ENCODE peak calls at places on chromosome 19, in four cellular contexts. One of them, this sample, is unnamed.

GRCh38 chr19:5804516-5805464 is at the start of gene NRTN:
- DNase-seq in H1: peak; percentile 77
- DNase-seq in SK-N-SH: peak; percentile 82
- DNase-seq in K562: peak; percentile 91
- DNase-seq in this sample: no peak

GRCh38 chr19:14381689-14382474 is 638 bp downstream of the ADGRE5 start:
- DNase-seq in SK-N-SH: no peak
- DNase-seq in H1: no peak
- DNase-seq in K562: peak; percentile 73
- DNase-seq in this sample: no peak

GRCh38 chr19:472005-472858 is 11.4 kb upstream of the SHC2 start:
- DNase-seq in SK-N-SH: no peak
- DNase-seq in K562: no peak
- DNase-seq in H1: no peak
- DNase-seq in this sample: no peak

GRCh38 chr19:16867211-16867610 is 21.6 kb upstream of the F2RL3 start:
- DNase-seq in H1: no peak
- DNase-seq in K562: no peak
- DNase-seq in SK-N-SH: no peak
- DNase-seq in this sample: no peak

GRCh38 chr19:19209372-19209771 is 2.4 kb upstream of the NCAN start:
- DNase-seq in K562: no peak
- DNase-seq in H1: no peak
- DNase-seq in SK-N-SH: no peak
- DNase-seq in this sample: no peak

GRCh38 chr19:3365447-3366103 is 808 bp upstream of the NFIC start:
- DNase-seq in K562: no peak
- DNase-seq in SK-N-SH: peak; percentile 82
- DNase-seq in H1: no peak
- DNase-seq in this sample: no peak

GRCh38 chr19:1935484-1936208 is 5.3 kb upstream of the CSNK1G2 start:
- DNase-seq in SK-N-SH: no peak
- DNase-seq in K562: peak; percentile 58
- DNase-seq in H1: no peak
- DNase-seq in this sample: no peak

GRCh38 chr19:18591735-18592385 is 3.3 kb downstream of the REX1BD start:
- DNase-seq in SK-N-SH: peak; percentile 71
- DNase-seq in K562: no peak
- DNase-seq in H1: no peak
- DNase-seq in this sample: no peak

GRCh38 chr19:34337747-34338146 is 27.2 kb upstream of the GPI start:
- DNase-seq in H1: no peak
- DNase-seq in K562: no peak
- DNase-seq in SK-N-SH: no peak
- DNase-seq in this sample: no peak

GRCh38 chr19:9078651-9079050 is 8.2 kb upstream of the OR1M1 start:
- DNase-seq in H1: no peak
- DNase-seq in K562: no peak
- DNase-seq in SK-N-SH: no peak
- DNase-seq in this sample: no peak

GRCh38 chr19:3276341-3276799 is 51.9 kb downstream of the CELF5 start:
- DNase-seq in K562: peak; percentile 84
- DNase-seq in H1: peak; percentile 94
- DNase-seq in SK-N-SH: peak; percentile 86
- DNase-seq in this sample: no peak

GRCh38 chr19:372306-372890 is 27.8 kb upstream of the MIER2 start:
- DNase-seq in H1: no peak
- DNase-seq in K562: no peak
- DNase-seq in SK-N-SH: peak; percentile 81
- DNase-seq in this sample: no peak

GRCh38 chr19:55638864-55639359 is 1.9 kb upstream of the ZNF580 start:
- DNase-seq in SK-N-SH: peak; percentile 52
- DNase-seq in K562: peak; percentile 36
- DNase-seq in H1: peak; percentile 72
- DNase-seq in this sample: no peak

GRCh38 chr19:3098515-3099346 is 4.6 kb downstream of the GNA11 start:
- DNase-seq in K562: no peak
- DNase-seq in SK-N-SH: no peak
- DNase-seq in H1: peak; percentile 44
- DNase-seq in this sample: no peak

DNA sequence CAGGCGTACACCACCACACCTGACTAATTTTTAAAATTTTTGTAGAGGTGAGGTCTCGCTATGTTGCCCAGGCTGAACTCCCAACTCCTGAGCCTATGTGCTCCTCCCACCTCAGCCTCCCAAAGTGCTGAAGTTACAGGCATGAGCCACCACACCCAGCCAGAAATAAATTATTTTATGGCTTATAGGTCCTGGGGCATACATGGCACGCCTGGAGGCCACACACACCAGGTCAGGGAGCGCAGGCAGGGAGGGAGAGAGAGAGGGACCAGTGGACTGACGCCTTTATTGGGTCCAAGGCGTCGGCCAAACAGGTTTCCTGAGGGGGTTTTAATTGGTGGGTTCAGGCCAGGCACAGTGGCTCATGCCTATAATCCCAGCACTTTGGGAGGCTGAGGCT is 6.8 kb downstream of the SPIB start:
- DNase-seq in SK-N-SH: no peak
- DNase-seq in K562: no peak
- DNase-seq in H1: no peak
- DNase-seq in this sample: no peak
- H3K4me2 ChIP-seq in SK-N-SH: no peak overlapping the region
- H3K4me2 ChIP-seq in K562: no peak overlapping the region
- H3K4me2 ChIP-seq in H1: no peak overlapping the region
- H3K4me2 ChIP-seq in this sample: no peak overlapping the region

GRCh38 chr19:48508729-48509310 is 2.8 kb downstream of the LMTK3 start:
- DNase-seq in H1: no peak
- DNase-seq in SK-N-SH: no peak
- DNase-seq in K562: no peak
- DNase-seq in this sample: no peak

GRCh38 chr19:48509467-48510194 is 2.0 kb downstream of the LMTK3 start:
- DNase-seq in K562: peak; percentile 76
- DNase-seq in SK-N-SH: no peak
- DNase-seq in H1: no peak
- DNase-seq in this sample: no peak

GRCh38 chr19:48502720-48503018 is 9.0 kb downstream of the LMTK3 start:
- DNase-seq in H1: no peak
- DNase-seq in K562: no peak
- DNase-seq in SK-N-SH: no peak
- DNase-seq in this sample: no peak

GRCh38 chr19:48507911-48508439 is 3.7 kb downstream of the LMTK3 start:
- DNase-seq in SK-N-SH: no peak
- DNase-seq in K562: no peak
- DNase-seq in H1: no peak
- DNase-seq in this sample: no peak

GRCh38 chr19:48506138-48506733 is 5.4 kb downstream of the LMTK3 start:
- DNase-seq in K562: peak; percentile 64
- DNase-seq in H1: no peak
- DNase-seq in SK-N-SH: peak; percentile 70
- DNase-seq in this sample: no peak
- TF ChIP-seq GABPA in K562: no peak
- TF ChIP-seq GABPA in H1: no peak
- TF ChIP-seq GABPA in SK-N-SH: no peak
- TF ChIP-seq GABPA in this sample: no peak

GRCh38 chr19:50510121-50510670 is 795 bp downstream of the JOSD2 start:
- DNase-seq in K562: no peak
- DNase-seq in H1: no peak
- DNase-seq in SK-N-SH: peak; percentile 76
- DNase-seq in this sample: no peak
- TF ChIP-seq NRF1 in K562: no peak
- TF ChIP-seq NRF1 in H1: no peak
- TF ChIP-seq NRF1 in SK-N-SH: no peak
- TF ChIP-seq NRF1 in this sample: no peak

GRCh38 chr19:39946532-39946931 is 12.1 kb upstream of the FCGBP start:
- DNase-seq in H1: no peak
- DNase-seq in K562: no peak
- DNase-seq in SK-N-SH: no peak
- DNase-seq in this sample: no peak

GRCh38 chr19:39941615-39942507 is 7.4 kb upstream of the FCGBP start:
- DNase-seq in K562: no peak
- DNase-seq in H1: no peak
- DNase-seq in SK-N-SH: no peak
- DNase-seq in this sample: peak; percentile 82

GRCh38 chr19:39941151-39941550 is 6.7 kb upstream of the FCGBP start:
- DNase-seq in H1: no peak
- DNase-seq in K562: no peak
- DNase-seq in SK-N-SH: no peak
- DNase-seq in this sample: no peak

GRCh38 chr19:39940221-39940833 is 5.9 kb upstream of the FCGBP start:
- DNase-seq in SK-N-SH: no peak
- DNase-seq in H1: no peak
- DNase-seq in K562: no peak
- DNase-seq in this sample: no peak

DNA sequence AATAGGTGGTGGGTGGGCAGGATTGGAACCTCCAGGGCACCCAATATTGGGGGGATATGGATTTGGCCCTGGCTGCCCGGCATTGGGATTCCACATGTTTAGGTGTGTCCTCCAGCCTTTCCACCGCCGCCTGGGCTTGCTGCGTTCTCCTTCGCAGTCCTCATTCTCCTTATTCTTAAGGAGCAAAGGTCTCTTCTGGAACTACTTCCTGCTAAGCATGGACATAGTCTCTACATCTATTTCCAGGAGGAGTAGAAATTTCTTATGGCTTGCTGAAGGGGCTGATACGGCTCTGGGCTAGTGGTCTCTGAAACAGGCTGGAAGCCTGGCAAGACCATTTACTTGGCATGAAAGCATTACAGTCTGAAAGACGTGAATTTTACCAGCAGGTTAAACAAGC is 9.2 kb upstream of the FCGBP start:
- DNase-seq in K562: no peak
- DNase-seq in H1: no peak
- DNase-seq in SK-N-SH: no peak
- DNase-seq in this sample: no peak
- H3K4me2 ChIP-seq in K562: no peak overlapping the region
- H3K4me2 ChIP-seq in H1: no peak overlapping the region
- H3K4me2 ChIP-seq in SK-N-SH: no peak overlapping the region
- H3K4me2 ChIP-seq in this sample: no peak overlapping the region

GRCh38 chr19:38266070-38266469 is 1.7 kb downstream of the SPINT2 start:
- DNase-seq in H1: no peak
- DNase-seq in SK-N-SH: no peak
- DNase-seq in K562: no peak
- DNase-seq in this sample: no peak
- TF ChIP-seq GABPA in H1: no peak
- TF ChIP-seq GABPA in SK-N-SH: no peak
- TF ChIP-seq GABPA in K562: no peak
- TF ChIP-seq GABPA in this sample: no peak

GRCh38 chr19:54430306-54431254 is 15.3 kb downstream of the TTYH1 start:
- DNase-seq in SK-N-SH: peak; percentile 86
- DNase-seq in H1: peak; percentile 94
- DNase-seq in K562: peak; percentile 81
- DNase-seq in this sample: no peak
- TF ChIP-seq NRF1 in SK-N-SH: no peak
- TF ChIP-seq NRF1 in H1: no peak
- TF ChIP-seq NRF1 in K562: no peak
- TF ChIP-seq NRF1 in this sample: no peak

DNA sequence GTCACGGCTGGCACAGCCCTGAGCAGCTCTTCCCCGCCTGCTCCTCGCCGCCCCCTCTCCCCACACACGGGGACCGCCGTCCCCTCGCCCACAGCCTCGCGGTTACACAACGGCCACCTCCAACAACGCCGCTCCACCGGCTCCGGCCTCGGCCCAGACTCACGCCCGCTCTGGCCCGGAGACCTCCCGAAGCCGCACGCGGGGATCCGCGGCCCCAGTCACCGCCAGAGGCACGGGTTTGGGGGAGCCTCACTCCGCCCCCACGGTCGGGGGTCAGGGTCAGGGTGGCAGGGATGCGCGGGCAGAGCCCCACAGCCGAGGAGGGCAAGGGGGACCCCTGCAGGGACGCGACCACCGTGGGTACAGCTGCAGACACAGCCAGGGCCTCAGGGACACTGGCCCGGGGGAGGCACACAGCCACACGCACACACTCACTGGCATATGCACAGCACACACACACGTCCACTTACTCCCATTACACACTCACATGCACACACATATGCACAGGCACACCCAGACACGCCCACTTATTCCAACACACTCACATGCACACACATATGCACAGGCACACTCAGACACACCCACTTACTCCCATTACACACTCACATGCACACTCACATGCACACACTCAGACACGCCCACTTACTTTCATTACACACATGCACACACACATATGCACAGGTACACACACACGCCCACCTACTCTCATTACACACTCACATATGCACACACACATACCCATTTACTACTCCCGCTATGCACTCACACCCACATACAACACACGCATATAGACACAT is 1.6 kb downstream of the TTYH1 start:
- DNase-seq in H1: no peak
- DNase-seq in K562: no peak
- DNase-seq in SK-N-SH: no peak
- DNase-seq in this sample: no peak
- H3K4me2 ChIP-seq in H1: peak overlapping the region; percentile 92
- H3K4me2 ChIP-seq in K562: no peak overlapping the region
- H3K4me2 ChIP-seq in SK-N-SH: no peak overlapping the region
- H3K4me2 ChIP-seq in this sample: no peak overlapping the region

GRCh38 chr19:44663996-44664395 is 7.3 kb upstream of the CEACAM19 start:
- DNase-seq in SK-N-SH: no peak
- DNase-seq in H1: no peak
- DNase-seq in K562: no peak
- DNase-seq in this sample: no peak
- TF ChIP-seq GABPA in SK-N-SH: no peak
- TF ChIP-seq GABPA in H1: no peak
- TF ChIP-seq GABPA in K562: no peak
- TF ChIP-seq GABPA in this sample: no peak

GRCh38 chr19:13143135-13143534 is 7.0 kb downstream of the STX10 start:
- DNase-seq in SK-N-SH: no peak
- DNase-seq in K562: no peak
- DNase-seq in H1: no peak
- DNase-seq in this sample: no peak
- TF ChIP-seq NRF1 in SK-N-SH: no peak
- TF ChIP-seq NRF1 in K562: no peak
- TF ChIP-seq NRF1 in H1: no peak
- TF ChIP-seq NRF1 in this sample: no peak

GRCh38 chr19:45577111-45577905 is 7.3 kb downstream of the OPA3 start:
- DNase-seq in SK-N-SH: no peak
- DNase-seq in K562: no peak
- DNase-seq in H1: no peak
- DNase-seq in this sample: no peak
- H3K4me2 ChIP-seq in SK-N-SH: peak overlapping the region; percentile 64
- H3K4me2 ChIP-seq in K562: peak overlapping the region; percentile 17
- H3K4me2 ChIP-seq in H1: peak overlapping the region; percentile 28
- H3K4me2 ChIP-seq in this sample: no peak overlapping the region

This sample was measured in GM12878.